ENCODE peak calls at places on chromosomes 1 and 21, in eight cellular contexts. G is WTC11, W is AG20443, P is H4, S is HL-60, I is IMR-90, Y is AG09319, V is NCI-H446. M is an unnamed sample.

GRCh38 chr1:89356658-89357400 is 7.0 kb upstream of the GBP6 start:
- DNase-seq in G (no peak), W (peak), P (peak), S (no peak), I (peak), Y (no peak), V (peak), M (peak)

GRCh38 chr21:34722684-34723300 is 54.0 kb downstream of the CLIC6 start:
- DNase-seq in G (peak), W (no peak), P (no peak), S (no peak), I (no peak), Y (no peak), V (no peak), M (no peak)

GRCh38 chr1:230701895-230702768 is 11.8 kb downstream of the AGT start:
- DNase-seq in G (no peak), W (no peak), P (no peak), S (no peak), I (no peak), Y (no peak), V (no peak), M (no peak)

GRCh38 chr1:46622341-46622740 is 5.7 kb upstream of the MOB3C start:
- DNase-seq in G (peak), W (peak), P (peak), S (peak), I (peak), Y (no peak), V (peak), M (peak)

GRCh38 chr1:213987876-213988638 is at the start of gene PROX1:
- DNase-seq in G (peak), W (peak), P (peak), S (no peak), I (peak), Y (peak), V (peak), M (peak)

GRCh38 chr21:36431252-36431651 is 46.1 kb downstream of the CHAF1B start:
- DNase-seq in G (no peak), W (no peak), P (no peak), S (no peak), I (no peak), Y (no peak), V (no peak), M (no peak)

GRCh38 chr1:198113302-198113701 is 43.5 kb upstream of the NEK7 start:
- DNase-seq in G (no peak), W (peak), P (no peak), S (no peak), I (peak), Y (peak), V (peak), M (peak)

GRCh38 chr1:27428316-27429028 is 36.0 kb downstream of the GPR3 start:
- DNase-seq in G (no peak), W (peak), P (no peak), S (peak), I (no peak), Y (no peak), V (peak), M (peak)

GRCh38 chr1:17116643-17117042 is 2.6 kb downstream of the PADI2 start:
- DNase-seq in G (no peak), W (no peak), P (no peak), S (no peak), I (no peak), Y (no peak), V (no peak), M (no peak)

GRCh38 chr1:50774759-50775351 is 185.2 kb downstream of the FAF1 start:
- DNase-seq in G (no peak), W (peak), P (peak), S (peak), I (peak), Y (peak), V (peak), M (peak)

GRCh38 chr21:26939532-26940181 is 27.2 kb downstream of the ADAMTS5 start:
- DNase-seq in G (no peak), W (peak), P (no peak), S (no peak), I (peak), Y (no peak), V (peak), M (peak)

GRCh38 chr1:55147504-55147903 is 67.7 kb downstream of the USP24 start:
- DNase-seq in G (no peak), W (no peak), P (no peak), S (no peak), I (no peak), Y (no peak), V (no peak), M (no peak)

GRCh38 chr1:201143726-201144635 is 10.3 kb downstream of the TMEM9 start:
- DNase-seq in G (no peak), W (no peak), P (no peak), S (no peak), I (no peak), Y (no peak), V (no peak), M (no peak)

GRCh38 chr1:228101614-228101993 is 1.5 kb downstream of the C1orf35 start:
- DNase-seq in G (no peak), W (no peak), P (no peak), S (no peak), I (no peak), Y (no peak), V (no peak), M (no peak)

GRCh38 chr1:193185861-193186714 is at the start of gene B3GALT2:
- DNase-seq in G (no peak), W (peak), P (peak), S (no peak), I (peak), Y (no peak), V (peak), M (peak)